ENCODE peak calls at places on chromosomes 16 and 17, in four cellular contexts. B is SK-N-SH, V is MM.1S, W is hepatocyte. J is an unnamed sample.

GRCh38 chr17:9729735-9730420 is 61.5 kb downstream of the DHRS7C start:
- DNase-seq in B (no peak), V (no peak), W (no peak), J (no peak)

GRCh38 chr17:82019905-82020873 is 2.5 kb downstream of the CENPX start:
- DNase-seq in B (peak; percentile 88), V (peak; percentile 46), W (peak; percentile 79), J (peak; percentile 90)

GRCh38 chr17:41521574-41522261 is 3.0 kb upstream of the KRT15 start:
- DNase-seq in B (no peak), V (no peak), W (peak; percentile 91), J (no peak)

GRCh38 chr17:8223356-8224063 is 13.1 kb upstream of the AURKB start:
- DNase-seq in B (peak; percentile 54), V (peak; percentile 58), W (peak; percentile 78), J (peak; percentile 93)

GRCh38 chr16:10180771-10181163 is 1.5 kb downstream of the GRIN2A start:
- DNase-seq in B (peak; percentile 77), V (peak; percentile 50), W (peak; percentile 70), J (peak; percentile 66)

GRCh38 chr16:27579086-27579980 is 29.4 kb downstream of the KATNIP start:
- DNase-seq in B (no peak), V (no peak), W (no peak), J (peak; percentile 40)

GRCh38 chr17:61157246-61157887 is 242.3 kb upstream of the TBX2 start:
- DNase-seq in B (peak; percentile 54), V (no peak), W (peak; percentile 54), J (no peak)

GRCh38 chr16:4345439-4346204 is 5.5 kb downstream of the PAM16 start:
- DNase-seq in B (no peak), V (no peak), W (no peak), J (no peak)

GRCh38 chr17:79997004-79997673 is 38.5 kb downstream of the TBC1D16 start:
- DNase-seq in B (no peak), V (no peak), W (no peak), J (no peak)

GRCh38 chr16:89198417-89199240 is 1.7 kb downstream of the SLC22A31 start:
- DNase-seq in B (peak; percentile 25), V (no peak), W (peak; percentile 4), J (peak; percentile 10)

GRCh38 chr17:77476920-77477805 is 336.4 kb downstream of the SEC14L1 start:
- DNase-seq in B (peak; percentile 91), V (peak; percentile 63), W (peak; percentile 88), J (no peak)

GRCh38 chr17:77476006-77476405 is 335.2 kb downstream of the SEC14L1 start:
- DNase-seq in B (no peak), V (peak; percentile 4), W (no peak), J (no peak)

GRCh38 chr17:77475012-77475976 is 334.5 kb downstream of the SEC14L1 start:
- DNase-seq in B (no peak), V (peak; percentile 39), W (peak; percentile 53), J (no peak)

GRCh38 chr17:77478281-77478680 is 337.5 kb downstream of the SEC14L1 start:
- DNase-seq in B (no peak), V (no peak), W (no peak), J (no peak)

DNA sequence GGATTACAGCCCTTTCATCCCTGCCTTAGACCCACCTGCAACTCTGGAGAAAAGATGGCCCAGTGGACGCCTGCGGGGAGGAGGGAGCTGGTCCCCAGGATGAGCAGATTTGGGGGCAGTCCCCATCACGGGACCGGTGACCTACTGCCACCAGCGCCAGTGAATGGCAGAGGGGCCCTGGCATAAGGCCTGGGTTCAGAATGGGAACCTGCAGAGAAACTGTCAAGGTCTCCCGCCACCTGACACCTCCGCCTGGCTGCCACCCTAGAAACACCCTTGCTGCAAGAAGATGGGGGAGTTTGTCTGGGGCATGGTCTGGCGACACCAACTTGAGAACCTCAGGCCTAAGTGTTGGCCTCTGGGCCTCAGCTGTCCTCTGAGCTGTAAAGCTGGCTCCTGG is 335.7 kb downstream of the SEC14L1 start:
- DNase-seq in B (no peak), V (peak; percentile 6), W (no peak), J (no peak)
- H3K4me3 ChIP-seq in B (no peak overlapping the region), V (no peak overlapping the region), W (no peak overlapping the region), J (no peak overlapping the region)

GRCh38 chr16:86424413-86424812 is 85.9 kb upstream of the FOXF1 start:
- DNase-seq in B (no peak), V (no peak), W (peak; percentile 44), J (no peak)
- H2AFZ ChIP-seq in B (no peak overlapping the region), V (no peak overlapping the region), W (no peak overlapping the region), J (no peak overlapping the region)

DNA sequence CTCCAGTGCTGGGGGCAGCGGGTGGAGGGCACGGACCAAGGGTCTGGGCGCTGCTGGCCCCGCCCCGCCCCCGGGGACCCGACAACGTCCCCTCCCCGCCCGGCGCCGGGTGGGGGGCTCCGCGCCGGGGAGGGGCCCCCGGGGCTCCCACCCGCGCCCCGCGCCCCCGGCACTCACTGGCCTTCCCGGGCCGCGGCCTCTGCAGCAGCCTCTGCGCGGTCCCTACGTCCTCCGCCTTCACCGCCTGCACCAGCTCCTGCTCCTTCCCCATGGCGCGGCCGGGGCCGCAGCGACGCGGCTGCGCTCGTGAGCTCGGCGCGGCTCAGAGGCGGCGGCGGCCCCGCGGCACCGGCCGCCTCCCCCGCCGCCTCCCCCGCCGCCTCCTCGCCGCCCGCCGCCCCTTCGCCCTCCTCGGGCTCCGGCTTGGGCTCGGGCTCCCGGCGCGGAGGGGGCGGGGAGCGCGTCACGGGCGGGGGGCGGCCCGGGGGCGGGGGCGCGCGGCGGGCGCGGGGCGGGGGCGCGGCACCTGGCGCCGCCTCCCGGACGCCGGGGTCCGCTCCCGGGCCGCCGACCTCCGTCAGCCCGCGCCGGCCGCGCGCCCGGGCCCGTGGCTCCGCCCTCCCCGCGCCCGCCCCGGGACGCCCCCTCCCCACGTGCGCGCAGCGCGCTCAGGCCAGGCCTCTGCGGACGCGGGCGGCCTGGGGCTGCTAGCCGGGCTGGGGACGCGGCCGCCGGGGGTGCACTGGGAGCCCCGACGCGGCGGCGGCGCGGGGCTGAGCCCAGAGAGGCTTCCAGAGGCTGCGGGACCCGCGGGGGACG is at the start of gene CASKIN1:
- DNase-seq in B (peak; percentile 90), V (no peak), W (peak; percentile 69), J (no peak)
- H3K4me3 ChIP-seq in B (peak within 1 kb of the TSS; percentile 53), V (no peak within 1 kb of the TSS), W (peak within 1 kb of the TSS; percentile 36), J (no peak within 1 kb of the TSS)

DNA sequence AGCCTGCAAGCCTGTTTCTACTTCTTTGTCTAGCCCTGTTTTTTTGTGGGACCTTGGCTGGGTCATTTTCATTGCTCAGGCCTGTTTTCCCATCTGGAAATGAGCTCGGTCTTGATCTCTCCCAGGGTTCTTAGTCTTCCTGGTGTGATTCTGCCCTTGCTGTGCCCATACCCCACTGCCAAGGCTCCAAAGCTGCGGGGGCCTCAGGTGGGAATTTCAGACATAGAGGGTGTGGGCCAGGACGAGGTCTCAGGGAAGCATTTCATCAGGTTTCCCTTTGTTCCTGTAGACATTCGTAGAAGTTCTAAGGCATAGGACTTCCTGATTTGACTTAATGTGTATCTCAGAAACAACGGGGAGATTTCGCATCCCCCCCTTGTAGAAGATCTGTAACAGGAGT is 5.8 kb downstream of the MPRIP start:
- DNase-seq in B (no peak), V (no peak), W (no peak), J (no peak)
- H2AFZ ChIP-seq in B (no peak overlapping the region), V (no peak overlapping the region), W (no peak overlapping the region), J (no peak overlapping the region)

DNA sequence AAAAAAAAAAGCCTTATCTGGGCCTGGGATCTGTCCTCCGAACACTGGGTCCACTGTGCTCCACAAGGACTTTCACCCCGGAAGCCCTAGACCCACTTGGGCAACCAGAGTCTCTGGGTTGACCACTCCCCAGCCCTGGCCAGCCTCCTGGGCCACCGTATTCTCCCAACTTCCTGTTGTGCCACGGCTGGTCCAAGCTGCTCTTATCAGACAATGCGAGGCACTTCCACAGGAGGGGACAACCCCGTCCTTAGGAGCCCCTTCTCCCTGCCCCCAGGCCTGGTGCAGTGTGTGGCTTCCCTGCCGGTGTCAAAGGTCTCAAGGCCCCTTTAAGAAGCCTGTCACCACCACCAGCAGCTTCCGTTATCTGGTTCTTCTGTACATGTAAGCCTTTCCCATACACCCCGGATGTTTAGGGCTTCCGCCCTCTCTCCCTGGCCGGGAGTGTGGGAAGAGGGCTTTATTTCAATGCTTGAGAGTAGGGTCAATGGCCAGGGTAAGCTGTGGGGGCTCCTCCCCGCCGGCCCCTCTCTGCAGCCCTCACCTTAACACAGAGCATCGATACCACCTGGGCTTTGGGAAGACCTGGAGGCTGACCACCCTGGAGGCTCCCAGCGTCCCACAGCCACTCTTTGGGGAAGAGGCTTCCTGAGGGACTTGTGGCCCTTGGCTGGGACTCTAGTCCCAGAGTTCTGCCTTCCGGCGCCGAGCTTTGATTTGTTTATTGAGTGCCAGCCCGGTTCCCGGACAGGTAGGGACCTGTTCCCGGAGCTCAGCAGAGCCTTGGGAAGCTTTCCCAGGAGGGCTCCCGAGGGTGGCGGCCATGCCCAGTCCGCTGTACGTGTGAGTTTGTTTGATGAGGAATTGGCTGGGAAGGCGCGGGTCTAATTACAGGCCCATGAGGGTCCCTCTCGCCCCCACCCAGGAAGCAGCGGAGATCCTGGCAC is 313.1 kb downstream of the SEC14L1 start:
- DNase-seq in B (no peak), V (no peak), W (peak; percentile 77), J (peak; percentile 87)
- H3K4me3 ChIP-seq in B (no peak overlapping the region), V (no peak overlapping the region), W (no peak overlapping the region), J (peak overlapping the region; percentile 87)

GRCh38 chr16:76346210-76346609 is 69.0 kb downstream of the CNTNAP4 start:
- DNase-seq in B (no peak), V (no peak), W (no peak), J (no peak)

GRCh38 chr16:76343761-76344160 is 66.6 kb downstream of the CNTNAP4 start:
- DNase-seq in B (no peak), V (no peak), W (no peak), J (no peak)

GRCh38 chr16:76345093-76345735 is 68.0 kb downstream of the CNTNAP4 start:
- DNase-seq in B (no peak), V (no peak), W (peak; percentile 10), J (no peak)
- H2AFZ ChIP-seq in B (no peak overlapping the region), V (no peak overlapping the region), W (no peak overlapping the region), J (no peak overlapping the region)

GRCh38 chr16:75535211-75535843 is 581 bp downstream of the CHST5 start:
- DNase-seq in B (no peak), V (no peak), W (no peak), J (no peak)
- H3K4me3 ChIP-seq in B (no peak overlapping the region), V (no peak overlapping the region), W (no peak overlapping the region), J (no peak overlapping the region)

GRCh38 chr16:69199382-69199781 is 12.4 kb downstream of the SNTB2 start:
- DNase-seq in B (no peak), V (no peak), W (peak; percentile 28), J (no peak)

GRCh38 chr16:69201291-69201690 is 14.3 kb downstream of the SNTB2 start:
- DNase-seq in B (no peak), V (no peak), W (no peak), J (no peak)

GRCh38 chr16:69204106-69204655 is 17.2 kb downstream of the SNTB2 start:
- DNase-seq in B (no peak), V (no peak), W (no peak), J (no peak)

GRCh38 chr16:69197573-69197972 is 10.6 kb downstream of the SNTB2 start:
- DNase-seq in B (no peak), V (no peak), W (no peak), J (no peak)

DNA sequence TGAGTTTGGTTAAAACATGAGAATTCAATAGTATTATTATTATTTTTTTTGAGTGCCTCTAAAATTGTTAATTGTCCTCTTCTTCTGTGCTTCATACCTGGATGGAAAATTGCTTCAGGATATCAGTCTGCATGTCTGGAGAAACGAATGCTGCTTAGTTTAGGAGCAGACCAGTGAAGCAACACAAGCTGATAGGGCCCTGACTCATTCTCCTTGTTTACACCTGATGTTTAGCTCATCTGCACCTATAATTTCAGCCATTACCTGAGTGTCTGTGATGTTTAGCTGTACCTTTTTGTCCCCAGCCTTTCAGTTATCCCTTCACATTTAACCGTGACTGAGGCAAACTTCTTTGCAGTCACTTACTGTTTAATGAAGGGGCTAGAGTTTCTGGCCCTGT is 14.8 kb downstream of the SNTB2 start:
- DNase-seq in B (no peak), V (no peak), W (peak; percentile 30), J (no peak)
- H2AFZ ChIP-seq in B (no peak overlapping the region), V (no peak overlapping the region), W (no peak overlapping the region), J (no peak overlapping the region)